ENCODE peak calls at places on chromosomes 3 and 15, in seven cellular contexts. One of them, this sample, is unnamed.

GRCh38 chr3:17515445-17516227 is 226.8 kb downstream of the TBC1D5 start:
- DNase-seq in activated naive CD8-positive, alpha-beta T cell treated with anti-CD3 and anti-CD28 coated beads for 36 hours: no peak
- DNase-seq in HEK293T: no peak
- DNase-seq in mammary epithelial cell: no peak
- DNase-seq in CD4-positive, alpha-beta T cell: no peak
- DNase-seq in H1: no peak
- DNase-seq in memory B cell: no peak
- DNase-seq in this sample: no peak

GRCh38 chr3:120470870-120471269 is 20.1 kb upstream of the FSTL1 start:
- DNase-seq in activated naive CD8-positive, alpha-beta T cell treated with anti-CD3 and anti-CD28 coated beads for 36 hours: no peak
- DNase-seq in HEK293T: no peak
- DNase-seq in mammary epithelial cell: peak
- DNase-seq in CD4-positive, alpha-beta T cell: no peak
- DNase-seq in H1: no peak
- DNase-seq in memory B cell: no peak
- DNase-seq in this sample: peak

GRCh38 chr15:101183226-101183925 is 68.5 kb downstream of the CHSY1 start:
- DNase-seq in activated naive CD8-positive, alpha-beta T cell treated with anti-CD3 and anti-CD28 coated beads for 36 hours: no peak
- DNase-seq in HEK293T: no peak
- DNase-seq in mammary epithelial cell: no peak
- DNase-seq in CD4-positive, alpha-beta T cell: no peak
- DNase-seq in H1: no peak
- DNase-seq in memory B cell: no peak
- DNase-seq in this sample: peak

GRCh38 chr3:7709383-7710082 is 792.1 kb upstream of the LMCD1 start:
- DNase-seq in activated naive CD8-positive, alpha-beta T cell treated with anti-CD3 and anti-CD28 coated beads for 36 hours: no peak
- DNase-seq in HEK293T: no peak
- DNase-seq in mammary epithelial cell: no peak
- DNase-seq in CD4-positive, alpha-beta T cell: no peak
- DNase-seq in H1: no peak
- DNase-seq in memory B cell: no peak
- DNase-seq in this sample: no peak

GRCh38 chr3:193269343-193269742 is 28.3 kb downstream of the PLAAT1 start:
- DNase-seq in activated naive CD8-positive, alpha-beta T cell treated with anti-CD3 and anti-CD28 coated beads for 36 hours: no peak
- DNase-seq in HEK293T: no peak
- DNase-seq in mammary epithelial cell: no peak
- DNase-seq in CD4-positive, alpha-beta T cell: no peak
- DNase-seq in H1: no peak
- DNase-seq in memory B cell: no peak
- DNase-seq in this sample: no peak

GRCh38 chr15:38349251-38349650 is 96.6 kb downstream of the SPRED1 start:
- DNase-seq in activated naive CD8-positive, alpha-beta T cell treated with anti-CD3 and anti-CD28 coated beads for 36 hours: no peak
- DNase-seq in HEK293T: no peak
- DNase-seq in mammary epithelial cell: no peak
- DNase-seq in CD4-positive, alpha-beta T cell: no peak
- DNase-seq in H1: no peak
- DNase-seq in memory B cell: no peak
- DNase-seq in this sample: no peak

GRCh38 chr3:42572278-42572677 is 9.5 kb downstream of the SEC22C start:
- DNase-seq in activated naive CD8-positive, alpha-beta T cell treated with anti-CD3 and anti-CD28 coated beads for 36 hours: peak
- DNase-seq in HEK293T: peak
- DNase-seq in mammary epithelial cell: peak
- DNase-seq in CD4-positive, alpha-beta T cell: no peak
- DNase-seq in H1: no peak
- DNase-seq in memory B cell: no peak
- DNase-seq in this sample: peak

GRCh38 chr15:99651023-99651807 is 82.0 kb downstream of the LYSMD4 start:
- DNase-seq in activated naive CD8-positive, alpha-beta T cell treated with anti-CD3 and anti-CD28 coated beads for 36 hours: peak
- DNase-seq in HEK293T: no peak
- DNase-seq in mammary epithelial cell: peak
- DNase-seq in CD4-positive, alpha-beta T cell: no peak
- DNase-seq in H1: no peak
- DNase-seq in memory B cell: no peak
- DNase-seq in this sample: peak

GRCh38 chr3:66413151-66413751 is 87.6 kb downstream of the LRIG1 start:
- DNase-seq in activated naive CD8-positive, alpha-beta T cell treated with anti-CD3 and anti-CD28 coated beads for 36 hours: no peak
- DNase-seq in HEK293T: no peak
- DNase-seq in mammary epithelial cell: no peak
- DNase-seq in CD4-positive, alpha-beta T cell: no peak
- DNase-seq in H1: no peak
- DNase-seq in memory B cell: no peak
- DNase-seq in this sample: no peak

GRCh38 chr3:189099031-189099471 is 72.7 kb upstream of the TPRG1 start:
- DNase-seq in activated naive CD8-positive, alpha-beta T cell treated with anti-CD3 and anti-CD28 coated beads for 36 hours: no peak
- DNase-seq in HEK293T: no peak
- DNase-seq in mammary epithelial cell: no peak
- DNase-seq in CD4-positive, alpha-beta T cell: no peak
- DNase-seq in H1: no peak
- DNase-seq in memory B cell: no peak
- DNase-seq in this sample: no peak

This sample was measured in caudate nucleus.